ENCODE peak calls at places on chromosome 22, in five cellular contexts. One of them, this sample, is unnamed. For H3K4me1, the result is how much of the 10 kb centered on the place peaks cover.

GRCh38 chr22:46238541-46238940 is 11.6 kb downstream of the CDPF1 start:
- DNase-seq in spleen: peak
- DNase-seq in neuronal stem cell: no peak
- DNase-seq in esophagus muscularis mucosa: no peak
- DNase-seq in GM23248: no peak
- DNase-seq in this sample: no peak

GRCh38 chr22:32623943-32624342 is 149.3 kb downstream of the FBXO7 start:
- DNase-seq in spleen: no peak
- DNase-seq in neuronal stem cell: no peak
- DNase-seq in esophagus muscularis mucosa: peak
- DNase-seq in GM23248: peak
- DNase-seq in this sample: no peak

GRCh38 chr22:45096256-45096907 is 67.3 kb upstream of the NUP50 start:
- DNase-seq in spleen: no peak
- DNase-seq in neuronal stem cell: peak
- DNase-seq in esophagus muscularis mucosa: no peak
- DNase-seq in GM23248: peak
- DNase-seq in this sample: no peak

GRCh38 chr22:24005201-24005600 is at the start of gene GSTT4:
- DNase-seq in neuronal stem cell: no peak
- DNase-seq in esophagus muscularis mucosa: no peak
- DNase-seq in spleen: no peak
- DNase-seq in GM23248: no peak
- DNase-seq in this sample: no peak

GRCh38 chr22:35528967-35529366 is 11.7 kb upstream of the RASD2 start:
- DNase-seq in esophagus muscularis mucosa: no peak
- DNase-seq in neuronal stem cell: no peak
- DNase-seq in spleen: no peak
- DNase-seq in GM23248: peak
- DNase-seq in this sample: no peak

GRCh38 chr22:48621085-48621484 is 1206.6 kb downstream of the BRD1 start:
- DNase-seq in neuronal stem cell: no peak
- DNase-seq in spleen: no peak
- DNase-seq in esophagus muscularis mucosa: no peak
- DNase-seq in GM23248: no peak
- DNase-seq in this sample: no peak

GRCh38 chr22:40044870-40045834 is 50.4 kb downstream of the FAM83F start:
- DNase-seq in GM23248: peak
- DNase-seq in spleen: peak
- DNase-seq in neuronal stem cell: peak
- DNase-seq in esophagus muscularis mucosa: no peak
- DNase-seq in this sample: peak

GRCh38 chr22:45072322-45072903 is 62.6 kb upstream of the PHF21B start:
- DNase-seq in esophagus muscularis mucosa: no peak
- DNase-seq in GM23248: peak
- DNase-seq in spleen: no peak
- DNase-seq in neuronal stem cell: no peak
- DNase-seq in this sample: no peak

GRCh38 chr22:28600546-28601143 is 79.0 kb downstream of the TTC28 start:
- DNase-seq in neuronal stem cell: peak
- DNase-seq in GM23248: peak
- DNase-seq in esophagus muscularis mucosa: no peak
- DNase-seq in spleen: no peak
- DNase-seq in this sample: no peak

GRCh38 chr22:46043339-46043738 is 66.4 kb upstream of the WNT7B start:
- DNase-seq in GM23248: no peak
- DNase-seq in esophagus muscularis mucosa: no peak
- DNase-seq in neuronal stem cell: no peak
- DNase-seq in spleen: peak
- DNase-seq in this sample: peak

GRCh38 chr22:21457023-21457787 is 10.0 kb upstream of the TMEM191C start:
- DNase-seq in GM23248: no peak
- DNase-seq in esophagus muscularis mucosa: no peak
- DNase-seq in spleen: peak
- DNase-seq in neuronal stem cell: no peak
- DNase-seq in this sample: peak

GRCh38 chr22:39171623-39172264 is 19.3 kb upstream of the CBX7 start:
- DNase-seq in GM23248: no peak
- DNase-seq in esophagus muscularis mucosa: no peak
- DNase-seq in spleen: peak
- DNase-seq in neuronal stem cell: no peak
- DNase-seq in this sample: no peak

GRCh38 chr22:19174106-19175025 is 4.2 kb downstream of the SLC25A1 start:
- DNase-seq in esophagus muscularis mucosa: no peak
- DNase-seq in GM23248: peak
- DNase-seq in neuronal stem cell: no peak
- DNase-seq in spleen: peak
- DNase-seq in this sample: no peak

GRCh38 chr22:41537203-41537602 is 7.1 kb downstream of the POLR3H start:
- DNase-seq in neuronal stem cell: no peak
- DNase-seq in GM23248: no peak
- DNase-seq in esophagus muscularis mucosa: no peak
- DNase-seq in spleen: no peak
- DNase-seq in this sample: no peak

GRCh38 chr22:44026630-44027511 is 2.8 kb downstream of the PARVB start:
- DNase-seq in spleen: peak
- DNase-seq in neuronal stem cell: no peak
- DNase-seq in GM23248: peak
- DNase-seq in esophagus muscularis mucosa: peak
- DNase-seq in this sample: peak

GRCh38 chr22:49257551-49257951 is 570.1 kb downstream of the BRD1 start:
- DNase-seq in neuronal stem cell: no peak
- DNase-seq in spleen: no peak
- DNase-seq in esophagus muscularis mucosa: no peak
- DNase-seq in GM23248: no peak
- DNase-seq in this sample: no peak

GRCh38 chr22:29275819-29276565 is 7.9 kb downstream of the EWSR1 start:
- DNase-seq in spleen: no peak
- DNase-seq in GM23248: no peak
- DNase-seq in esophagus muscularis mucosa: no peak
- DNase-seq in neuronal stem cell: no peak
- DNase-seq in this sample: no peak

GRCh38 chr22:50225200-50225969 is 19.4 kb downstream of the TUBGCP6 start:
- DNase-seq in esophagus muscularis mucosa: no peak
- DNase-seq in GM23248: no peak
- DNase-seq in neuronal stem cell: no peak
- DNase-seq in spleen: no peak
- DNase-seq in this sample: no peak

GRCh38 chr22:43901976-43902643 is 10.3 kb upstream of the PNPLA5 start:
- DNase-seq in spleen: no peak
- DNase-seq in neuronal stem cell: no peak
- DNase-seq in esophagus muscularis mucosa: no peak
- DNase-seq in GM23248: peak
- DNase-seq in this sample: no peak

GRCh38 chr22:34847072-34847471 is 218.9 kb upstream of the ISX start:
- DNase-seq in esophagus muscularis mucosa: no peak
- DNase-seq in neuronal stem cell: no peak
- DNase-seq in GM23248: no peak
- DNase-seq in spleen: no peak
- DNase-seq in this sample: no peak

GRCh38 chr22:40070701-40071100 is 75.9 kb downstream of the FAM83F start:
- DNase-seq in neuronal stem cell: no peak
- DNase-seq in esophagus muscularis mucosa: no peak
- DNase-seq in spleen: no peak
- DNase-seq in GM23248: peak
- DNase-seq in this sample: no peak

GRCh38 chr22:19096555-19096954 is 25.7 kb downstream of the DGCR2 start:
- DNase-seq in neuronal stem cell: no peak
- DNase-seq in GM23248: no peak
- DNase-seq in esophagus muscularis mucosa: no peak
- DNase-seq in spleen: no peak
- DNase-seq in this sample: no peak

GRCh38 chr22:26642465-26643367 is 14.7 kb upstream of the MIAT start:
- DNase-seq in neuronal stem cell: no peak
- DNase-seq in GM23248: no peak
- DNase-seq in esophagus muscularis mucosa: no peak
- DNase-seq in spleen: peak
- DNase-seq in this sample: no peak

GRCh38 chr22:27686534-27686933 is 115.0 kb downstream of the MN1 start:
- DNase-seq in esophagus muscularis mucosa: no peak
- DNase-seq in GM23248: peak
- DNase-seq in neuronal stem cell: no peak
- DNase-seq in spleen: no peak
- DNase-seq in this sample: peak

GRCh38 chr22:46666577-46667244 is 46.5 kb downstream of the GRAMD4 start:
- DNase-seq in esophagus muscularis mucosa: no peak
- DNase-seq in neuronal stem cell: no peak
- DNase-seq in spleen: no peak
- DNase-seq in GM23248: no peak
- DNase-seq in this sample: peak

GRCh38 chr22:42945736-42946135 is 69.2 kb downstream of the PACSIN2 start:
- DNase-seq in GM23248: no peak
- DNase-seq in neuronal stem cell: no peak
- DNase-seq in spleen: no peak
- DNase-seq in esophagus muscularis mucosa: no peak
- DNase-seq in this sample: no peak

GRCh38 chr22:35938226-35938625 is 90.4 kb downstream of the RBFOX2 start:
- DNase-seq in neuronal stem cell: no peak
- DNase-seq in esophagus muscularis mucosa: no peak
- DNase-seq in spleen: no peak
- DNase-seq in GM23248: peak
- DNase-seq in this sample: no peak

GRCh38 chr22:35124674-35125219 is 58.8 kb downstream of the ISX start:
- DNase-seq in neuronal stem cell: no peak
- DNase-seq in esophagus muscularis mucosa: no peak
- DNase-seq in spleen: no peak
- DNase-seq in GM23248: no peak
- DNase-seq in this sample: no peak

DNA sequence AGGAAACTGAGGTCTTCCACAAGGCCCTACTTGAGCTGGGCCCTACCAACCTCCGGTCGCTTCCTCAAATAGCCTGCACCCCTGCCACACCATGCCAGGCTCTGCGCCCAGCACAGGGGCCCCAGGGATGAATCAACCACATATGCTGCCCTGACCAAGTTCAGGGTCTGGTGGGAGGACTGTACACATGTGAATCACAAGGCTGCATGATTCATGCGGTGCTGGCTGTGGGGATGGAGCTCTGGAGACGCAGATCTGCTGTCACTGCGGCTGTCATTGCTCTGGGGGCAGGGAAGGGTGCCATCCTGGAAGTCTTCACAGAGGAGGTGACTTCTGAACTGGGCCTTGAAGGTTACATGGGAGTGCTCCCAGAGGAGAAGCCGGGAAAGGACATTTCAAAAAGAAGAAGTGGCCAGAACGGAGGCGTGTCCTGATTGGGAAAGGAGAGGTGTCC is 21.5 kb downstream of the CYTH4 start:
- DNase-seq in esophagus muscularis mucosa: no peak
- DNase-seq in spleen: no peak
- DNase-seq in GM23248: peak
- DNase-seq in neuronal stem cell: no peak
- DNase-seq in this sample: peak
- H3K4me1 ChIP-seq in esophagus muscularis mucosa: under half
- H3K4me1 ChIP-seq in spleen: under half
- H3K4me1 ChIP-seq in GM23248: under half
- H3K4me1 ChIP-seq in neuronal stem cell: under half
- H3K4me1 ChIP-seq in this sample: under half

DNA sequence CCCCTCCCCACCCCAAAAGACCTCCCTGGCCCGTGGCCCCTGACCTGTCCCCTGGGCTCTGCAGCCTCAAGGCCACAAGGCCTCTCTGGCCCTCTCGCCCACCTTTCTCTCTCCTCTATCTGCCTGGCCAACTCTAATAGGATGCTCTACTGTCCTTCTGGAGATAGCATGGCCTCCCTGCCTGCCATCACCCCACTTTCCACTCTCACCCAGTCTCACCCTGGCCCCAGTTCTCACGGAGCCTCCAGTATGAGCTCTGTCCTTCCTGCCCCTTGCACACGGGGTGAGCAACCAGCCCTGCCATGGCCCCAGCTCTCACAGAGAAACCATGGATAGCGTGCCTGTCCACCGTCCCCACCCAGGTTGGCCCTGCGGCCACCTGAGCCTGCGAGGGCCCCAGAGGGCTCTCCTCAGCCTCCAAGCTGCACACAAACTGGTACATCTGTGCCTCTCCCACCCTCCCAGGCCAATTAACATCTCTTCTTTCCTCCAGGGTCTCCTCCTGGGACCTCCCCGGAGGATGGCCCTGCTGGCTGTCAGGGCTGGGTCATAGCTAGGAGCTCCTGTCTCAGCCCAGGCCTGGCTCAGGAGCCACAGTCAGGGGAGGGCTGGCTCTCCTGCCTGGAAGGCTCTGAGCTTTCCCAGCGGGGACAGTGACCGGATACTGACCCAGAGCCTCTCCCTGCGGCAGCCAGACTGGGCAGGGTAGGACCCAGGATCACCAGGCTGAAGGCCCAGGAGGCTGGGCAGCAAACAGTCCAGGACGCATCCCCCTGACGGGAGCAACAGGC is 22.3 kb downstream of the RTN4R start:
- DNase-seq in spleen: no peak
- DNase-seq in neuronal stem cell: no peak
- DNase-seq in esophagus muscularis mucosa: no peak
- DNase-seq in GM23248: no peak
- DNase-seq in this sample: no peak
- H3K4me1 ChIP-seq in spleen: half or more
- H3K4me1 ChIP-seq in neuronal stem cell: under half
- H3K4me1 ChIP-seq in esophagus muscularis mucosa: under half
- H3K4me1 ChIP-seq in GM23248: under half
- H3K4me1 ChIP-seq in this sample: under half

GRCh38 chr22:22902247-22902962 is 14.8 kb downstream of the IGLL5 start:
- DNase-seq in GM23248: no peak
- DNase-seq in spleen: peak
- DNase-seq in esophagus muscularis mucosa: no peak
- DNase-seq in neuronal stem cell: no peak
- DNase-seq in this sample: no peak

GRCh38 chr22:22906907-22907550 is 19.4 kb downstream of the IGLL5 start:
- DNase-seq in GM23248: no peak
- DNase-seq in neuronal stem cell: no peak
- DNase-seq in spleen: peak
- DNase-seq in esophagus muscularis mucosa: no peak
- DNase-seq in this sample: no peak

GRCh38 chr22:22907551-22908494 is 20.2 kb downstream of the IGLL5 start:
- DNase-seq in esophagus muscularis mucosa: no peak
- DNase-seq in spleen: peak
- DNase-seq in GM23248: no peak
- DNase-seq in neuronal stem cell: no peak
- DNase-seq in this sample: peak

GRCh38 chr22:22901578-22902218 is 14.1 kb downstream of the IGLL5 start:
- DNase-seq in neuronal stem cell: no peak
- DNase-seq in GM23248: no peak
- DNase-seq in spleen: peak
- DNase-seq in esophagus muscularis mucosa: no peak
- DNase-seq in this sample: no peak

DNA sequence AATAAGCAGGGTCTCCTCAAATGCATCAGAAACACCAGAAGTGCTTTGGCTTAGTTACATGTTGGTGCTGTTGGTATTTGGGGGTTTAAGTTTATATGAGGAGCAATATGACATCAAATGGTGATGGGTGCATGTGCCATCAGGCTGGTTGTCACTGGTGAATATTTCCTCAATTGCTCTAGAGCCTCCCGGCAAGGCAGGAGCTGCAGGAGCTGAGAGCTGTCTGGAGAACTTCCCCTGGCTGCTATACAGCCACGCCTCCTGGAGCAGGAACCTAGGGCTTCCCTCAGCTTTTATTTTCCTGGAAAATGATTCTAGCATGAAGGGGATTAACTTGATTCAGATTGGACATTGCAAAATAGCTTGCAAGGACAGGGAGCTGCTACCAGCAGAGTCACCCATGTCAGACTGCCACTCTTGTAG is 15.8 kb downstream of the IGLL5 start:
- DNase-seq in neuronal stem cell: no peak
- DNase-seq in esophagus muscularis mucosa: peak
- DNase-seq in GM23248: no peak
- DNase-seq in spleen: peak
- DNase-seq in this sample: no peak
- H3K4me1 ChIP-seq in neuronal stem cell: under half
- H3K4me1 ChIP-seq in esophagus muscularis mucosa: under half
- H3K4me1 ChIP-seq in GM23248: under half
- H3K4me1 ChIP-seq in spleen: under half
- H3K4me1 ChIP-seq in this sample: under half

GRCh38 chr22:31286360-31287255 is 5.7 kb downstream of the PIK3IP1 start:
- DNase-seq in GM23248: no peak
- DNase-seq in spleen: no peak
- DNase-seq in neuronal stem cell: no peak
- DNase-seq in esophagus muscularis mucosa: no peak
- DNase-seq in this sample: no peak
- H3K4me1 ChIP-seq in GM23248: under half
- H3K4me1 ChIP-seq in spleen: under half
- H3K4me1 ChIP-seq in neuronal stem cell: under half
- H3K4me1 ChIP-seq in esophagus muscularis mucosa: half or more
- H3K4me1 ChIP-seq in this sample: half or more